ENCODE peak calls at places on chromosomes 13 and 19, in four cellular contexts. One of them, this sample, is unnamed.
A peak's percentile ranks its signal among the peaks of the same experiment; 100 is the strongest.

GRCh38 chr19:41969196-41969595 is 10.1 kb upstream of the RABAC1 start:
- DNase-seq in NCI-H774: no peak
- DNase-seq in C1 segment of cervical spinal cord: no peak
- DNase-seq in T-helper 22 cell: no peak
- DNase-seq in this sample: no peak

GRCh38 chr19:11538232-11539036 is at the start of gene CNN1:
- DNase-seq in NCI-H774: no peak
- DNase-seq in C1 segment of cervical spinal cord: no peak
- DNase-seq in T-helper 22 cell: no peak
- DNase-seq in this sample: no peak

GRCh38 chr13:98528663-98529064 is 48.2 kb downstream of the STK24 start:
- DNase-seq in NCI-H774: no peak
- DNase-seq in C1 segment of cervical spinal cord: no peak
- DNase-seq in T-helper 22 cell: no peak
- DNase-seq in this sample: no peak

GRCh38 chr19:48968179-48968661 is 3.1 kb downstream of the FTL start:
- DNase-seq in NCI-H774: no peak
- DNase-seq in C1 segment of cervical spinal cord: no peak
- DNase-seq in T-helper 22 cell: no peak
- DNase-seq in this sample: no peak

GRCh38 chr19:15280915-15281683 is 48.9 kb upstream of the EPHX3 start:
- DNase-seq in NCI-H774: peak; percentile 38
- DNase-seq in C1 segment of cervical spinal cord: no peak
- DNase-seq in T-helper 22 cell: no peak
- DNase-seq in this sample: no peak

GRCh38 chr13:30576528-30576927 is 41.2 kb upstream of the USPL1 start:
- DNase-seq in NCI-H774: no peak
- DNase-seq in C1 segment of cervical spinal cord: no peak
- DNase-seq in T-helper 22 cell: peak; percentile 61
- DNase-seq in this sample: no peak

GRCh38 chr19:55648657-55649578 is 906 bp downstream of the CCDC106 start:
- DNase-seq in NCI-H774: no peak
- DNase-seq in C1 segment of cervical spinal cord: no peak
- DNase-seq in T-helper 22 cell: no peak
- DNase-seq in this sample: no peak

GRCh38 chr19:16216744-16217670 is 19.3 kb downstream of the AP1M1 start:
- DNase-seq in NCI-H774: no peak
- DNase-seq in C1 segment of cervical spinal cord: no peak
- DNase-seq in T-helper 22 cell: no peak
- DNase-seq in this sample: no peak

GRCh38 chr19:18107235-18108083 is 9.9 kb downstream of the MAST3 start:
- DNase-seq in NCI-H774: peak; percentile 4
- DNase-seq in C1 segment of cervical spinal cord: no peak
- DNase-seq in T-helper 22 cell: no peak
- DNase-seq in this sample: no peak

GRCh38 chr13:38879278-38879677 is 111.4 kb downstream of the STOML3 start:
- DNase-seq in NCI-H774: no peak
- DNase-seq in C1 segment of cervical spinal cord: no peak
- DNase-seq in T-helper 22 cell: no peak
- DNase-seq in this sample: no peak

GRCh38 chr13:112032186-112032835 is 34.6 kb upstream of the SOX1 start:
- DNase-seq in NCI-H774: peak; percentile 86
- DNase-seq in C1 segment of cervical spinal cord: no peak
- DNase-seq in T-helper 22 cell: no peak
- DNase-seq in this sample: no peak

GRCh38 chr13:112450567-112451240 is 74.5 kb downstream of the SPACA7 start:
- DNase-seq in NCI-H774: peak; percentile 97
- DNase-seq in C1 segment of cervical spinal cord: no peak
- DNase-seq in T-helper 22 cell: no peak
- DNase-seq in this sample: no peak

GRCh38 chr13:39224841-39225240 is 186.6 kb downstream of the NHLRC3 start:
- DNase-seq in NCI-H774: no peak
- DNase-seq in C1 segment of cervical spinal cord: no peak
- DNase-seq in T-helper 22 cell: no peak
- DNase-seq in this sample: no peak

GRCh38 chr13:108328848-108329247 is 59.3 kb downstream of the TNFSF13B start:
- DNase-seq in NCI-H774: no peak
- DNase-seq in C1 segment of cervical spinal cord: no peak
- DNase-seq in T-helper 22 cell: no peak
- DNase-seq in this sample: no peak

GRCh38 chr13:24033527-24034302 is 126.8 kb upstream of the SPATA13 start:
- DNase-seq in NCI-H774: no peak
- DNase-seq in C1 segment of cervical spinal cord: no peak
- DNase-seq in T-helper 22 cell: no peak
- DNase-seq in this sample: no peak

GRCh38 chr19:15299568-15300409 is 32.5 kb downstream of the BRD4 start:
- DNase-seq in NCI-H774: no peak
- DNase-seq in C1 segment of cervical spinal cord: no peak
- DNase-seq in T-helper 22 cell: no peak
- DNase-seq in this sample: no peak

GRCh38 chr19:16197188-16197621 is 506 bp upstream of the AP1M1 start:
- DNase-seq in NCI-H774: no peak
- DNase-seq in C1 segment of cervical spinal cord: no peak
- DNase-seq in T-helper 22 cell: no peak
- DNase-seq in this sample: no peak

GRCh38 chr13:113053801-113054604 is 51.6 kb upstream of the F7 start:
- DNase-seq in NCI-H774: no peak
- DNase-seq in C1 segment of cervical spinal cord: no peak
- DNase-seq in T-helper 22 cell: no peak
- DNase-seq in this sample: no peak

GRCh38 chr19:768424-768823 is 17.5 kb downstream of the MISP start:
- DNase-seq in NCI-H774: no peak
- DNase-seq in C1 segment of cervical spinal cord: no peak
- DNase-seq in T-helper 22 cell: no peak
- DNase-seq in this sample: no peak

GRCh38 chr13:41053384-41053826 is 7.9 kb upstream of the WBP4 start:
- DNase-seq in NCI-H774: no peak
- DNase-seq in C1 segment of cervical spinal cord: no peak
- DNase-seq in T-helper 22 cell: no peak
- DNase-seq in this sample: no peak

GRCh38 chr13:40026741-40027140 is 371.3 kb downstream of the COG6 start:
- DNase-seq in NCI-H774: no peak
- DNase-seq in C1 segment of cervical spinal cord: no peak
- DNase-seq in T-helper 22 cell: no peak
- DNase-seq in this sample: no peak

GRCh38 chr13:63081400-63082014 is 1665.9 kb upstream of the PCDH20 start:
- DNase-seq in NCI-H774: no peak
- DNase-seq in C1 segment of cervical spinal cord: no peak
- DNase-seq in T-helper 22 cell: no peak
- DNase-seq in this sample: no peak

GRCh38 chr19:3125900-3126524 is 9.8 kb upstream of the GNA15 start:
- DNase-seq in NCI-H774: no peak
- DNase-seq in C1 segment of cervical spinal cord: no peak
- DNase-seq in T-helper 22 cell: peak; percentile 44
- DNase-seq in this sample: peak; percentile 62

GRCh38 chr19:33703821-33704220 is 82.1 kb downstream of the CHST8 start:
- DNase-seq in NCI-H774: no peak
- DNase-seq in C1 segment of cervical spinal cord: no peak
- DNase-seq in T-helper 22 cell: no peak
- DNase-seq in this sample: no peak

GRCh38 chr19:34989248-34989797 is 10.8 kb upstream of the GRAMD1A start:
- DNase-seq in NCI-H774: no peak
- DNase-seq in C1 segment of cervical spinal cord: no peak
- DNase-seq in T-helper 22 cell: no peak
- DNase-seq in this sample: no peak

GRCh38 chr13:44312898-44313551 is 60.6 kb upstream of the SERP2 start:
- DNase-seq in NCI-H774: peak; percentile 38
- DNase-seq in C1 segment of cervical spinal cord: no peak
- DNase-seq in T-helper 22 cell: no peak
- DNase-seq in this sample: no peak

GRCh38 chr13:87005511-87005910 is 665.7 kb upstream of the SLITRK5 start:
- DNase-seq in NCI-H774: no peak
- DNase-seq in C1 segment of cervical spinal cord: no peak
- DNase-seq in T-helper 22 cell: no peak
- DNase-seq in this sample: no peak

GRCh38 chr13:98658131-98658530 is 81.2 kb upstream of the STK24 start:
- DNase-seq in NCI-H774: no peak
- DNase-seq in C1 segment of cervical spinal cord: no peak
- DNase-seq in T-helper 22 cell: no peak
- DNase-seq in this sample: no peak

GRCh38 chr13:99505814-99506269 is 4.6 kb downstream of the TM9SF2 start:
- DNase-seq in NCI-H774: no peak
- DNase-seq in C1 segment of cervical spinal cord: no peak
- DNase-seq in T-helper 22 cell: no peak
- DNase-seq in this sample: no peak

GRCh38 chr19:16213076-16213475 is 15.4 kb downstream of the AP1M1 start:
- DNase-seq in NCI-H774: no peak
- DNase-seq in C1 segment of cervical spinal cord: no peak
- DNase-seq in T-helper 22 cell: no peak
- DNase-seq in this sample: no peak

GRCh38 chr13:31073859-31074718 is 87.6 kb downstream of the HSPH1 start:
- DNase-seq in NCI-H774: no peak
- DNase-seq in C1 segment of cervical spinal cord: no peak
- DNase-seq in T-helper 22 cell: no peak
- DNase-seq in this sample: no peak